ENCODE peak calls at places on chromosomes 7 and 10, in five cellular contexts. B is GM20000, J is neural progenitor cell, L is Calu3, N is HFFc6. S is an unnamed sample.

GRCh38 chr10:114519756-114520288 is 115.5 kb upstream of the AFAP1L2 start:
- DNase-seq in L (no peak), B (no peak), N (no peak), J (no peak), S (no peak)

GRCh38 chr10:110504111-110504735 is 6.5 kb downstream of the DUSP5 start:
- DNase-seq in J (no peak), L (no peak), B (peak), N (peak), S (peak)

GRCh38 chr10:8876171-8876570 is 821.7 kb downstream of the GATA3 start:
- DNase-seq in J (no peak), B (no peak), L (no peak), N (no peak), S (no peak)

GRCh38 chr10:15486404-15486803 is 115.3 kb upstream of the FAM171A1 start:
- DNase-seq in J (no peak), L (no peak), B (no peak), N (no peak), S (no peak)

GRCh38 chr7:103680161-103681144 is 234.4 kb upstream of the SLC26A5 start:
- DNase-seq in N (no peak), J (peak), B (no peak), L (no peak), S (no peak)

GRCh38 chr7:100515072-100515532 is 23.9 kb upstream of the AGFG2 start:
- DNase-seq in J (no peak), B (no peak), N (peak), L (no peak), S (no peak)

GRCh38 chr10:30345611-30346010 is 3.5 kb downstream of the MTPAP start:
- DNase-seq in B (no peak), N (no peak), J (no peak), L (no peak), S (no peak)

GRCh38 chr10:122461367-122461728 is at the start of gene HTRA1:
- DNase-seq in N (peak), J (peak), L (peak), B (no peak), S (no peak)

GRCh38 chr7:135160858-135161653 is 9.5 kb downstream of the CYREN start:
- DNase-seq in J (no peak), L (no peak), B (peak), N (no peak), S (no peak)

GRCh38 chr10:29064665-29065064 is 224.2 kb upstream of the LYZL1 start:
- DNase-seq in B (no peak), J (no peak), L (no peak), N (peak), S (no peak)

GRCh38 chr10:32957341-32958084 is 517 bp downstream of the ITGB1 start:
- DNase-seq in N (no peak), B (peak), J (peak), L (peak), S (peak)

GRCh38 chr7:131236318-131236672 is 91.4 kb upstream of the MKLN1 start:
- DNase-seq in N (no peak), L (no peak), J (no peak), B (no peak), S (no peak)

GRCh38 chr7:18895456-18895855 is 222.0 kb downstream of the TWIST1 start:
- DNase-seq in L (no peak), N (peak), J (no peak), B (no peak), S (no peak)

GRCh38 chr7:94332571-94332970 is 62.1 kb upstream of the COL1A2 start:
- DNase-seq in N (no peak), B (no peak), L (no peak), J (no peak), S (no peak)

GRCh38 chr10:18659784-18660561 is 742 bp downstream of the ARL5B start:
- DNase-seq in J (peak), L (peak), B (peak), N (peak), S (peak)

GRCh38 chr10:132904169-132904813 is 38.1 kb downstream of the CFAP46 start:
- DNase-seq in B (peak), N (peak), L (peak), J (peak), S (peak)

GRCh38 chr10:58268454-58268945 is 462 bp upstream of the CISD1 start:
- DNase-seq in N (no peak), B (no peak), J (no peak), L (no peak), S (no peak)

GRCh38 chr10:31928531-31929259 is at the start of gene ARHGAP12:
- DNase-seq in L (peak), B (peak), N (peak), J (peak), S (peak)

GRCh38 chr10:31059323-31059722 is 27.7 kb upstream of the ZNF438 start:
- DNase-seq in L (peak), J (no peak), N (no peak), B (no peak), S (no peak)

GRCh38 chr10:42648512-42648911 is 10.1 kb upstream of the ZNF33B start:
- DNase-seq in J (no peak), L (no peak), B (no peak), N (no peak), S (no peak)

GRCh38 chr7:22937946-22938345 is 76.0 kb downstream of the HYCC1 start:
- DNase-seq in N (no peak), L (no peak), B (no peak), J (no peak), S (no peak)

GRCh38 chr7:105581066-105581811 is at the start of gene EFCAB10:
- DNase-seq in N (peak), B (peak), L (peak), J (peak), S (peak)

GRCh38 chr7:111238891-111239290 is 148.0 kb downstream of the LRRN3 start:
- DNase-seq in L (no peak), J (no peak), B (no peak), N (no peak), S (no peak)

GRCh38 chr7:101690061-101690460 is 61.0 kb upstream of the MYL10 start:
- DNase-seq in N (no peak), L (no peak), J (no peak), B (no peak), S (no peak)

GRCh38 chr10:95628786-95629185 is 27.7 kb downstream of the ALDH18A1 start:
- DNase-seq in B (no peak), L (peak), J (no peak), N (no peak), S (no peak)

GRCh38 chr10:18743926-18744325 is 84.7 kb downstream of the ARL5B start:
- DNase-seq in B (no peak), L (no peak), N (no peak), J (no peak), S (no peak)

GRCh38 chr7:23907012-23907411 is 197.0 kb downstream of the STK31 start:
- DNase-seq in B (no peak), J (no peak), N (no peak), L (no peak), S (no peak)

GRCh38 chr10:116271593-116272496 is 1.2 kb downstream of the GFRA1 start:
- DNase-seq in B (peak), N (no peak), J (peak), L (no peak), S (peak)

GRCh38 chr10:43140414-43140813 is 2.2 kb downstream of the CSGALNACT2 start:
- DNase-seq in J (no peak), N (peak), L (no peak), B (peak), S (no peak)

GRCh38 chr10:7408494-7409044 is 2.3 kb downstream of the SFMBT2 start:
- DNase-seq in B (peak), N (no peak), J (peak), L (peak), S (peak)

GRCh38 chr10:36450385-36450784 is 675.0 kb upstream of the ANKRD30A start:
- DNase-seq in L (no peak), N (no peak), J (no peak), B (no peak), S (no peak)

GRCh38 chr7:76424413-76425111 is at the start of gene ZP3:
- DNase-seq in L (no peak), N (no peak), J (no peak), B (no peak), S (no peak)

GRCh38 chr7:83178066-83178465 is 15.4 kb upstream of the PCLO start:
- DNase-seq in N (no peak), L (no peak), J (no peak), B (no peak), S (no peak)

GRCh38 chr10:83764681-83765080 is 374.6 kb upstream of the GHITM start:
- DNase-seq in N (no peak), B (no peak), L (no peak), J (peak), S (no peak)

GRCh38 chr10:124149681-124150080 is 56.3 kb upstream of the CHST15 start:
- DNase-seq in N (no peak), J (peak), L (no peak), B (no peak), S (no peak)

GRCh38 chr7:17680943-17681351 is 259.3 kb downstream of the SNX13 start:
- DNase-seq in B (no peak), L (no peak), J (peak), N (peak), S (no peak)

GRCh38 chr7:29610031-29610490 is 46.4 kb downstream of the PRR15 start:
- DNase-seq in N (no peak), J (no peak), B (no peak), L (no peak), S (no peak)

GRCh38 chr7:46558482-46559193 is 637.6 kb upstream of the IGFBP3 start:
- DNase-seq in B (no peak), J (no peak), N (peak), L (no peak), S (no peak)

DNA sequence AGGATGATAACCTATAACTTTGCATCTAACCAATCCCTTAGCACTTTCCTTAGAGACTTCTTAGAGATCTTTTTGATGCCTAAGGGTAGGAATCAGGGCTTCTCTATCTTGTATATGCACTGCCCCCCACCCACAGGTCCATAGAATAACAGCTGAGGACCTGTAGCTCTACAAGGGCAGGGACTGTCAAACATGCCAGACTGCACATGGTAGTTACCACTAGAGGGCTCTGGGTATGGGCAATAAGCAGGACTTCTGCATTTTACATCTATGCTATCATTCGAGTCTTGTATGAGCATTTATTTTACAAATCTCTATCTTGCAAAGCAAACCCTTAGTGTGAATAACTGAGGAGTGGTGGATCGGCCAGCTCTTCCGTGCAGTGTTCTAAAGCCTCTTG is 219.1 kb downstream of the WDR11 start:
- DNase-seq in B (no peak), N (no peak), L (peak), J (peak), S (no peak)
- TF ChIP-seq CTCF in B (peak), N (no peak), L (no peak), J (peak), S (no peak)

GRCh38 chr10:75094465-75094864 is 17.0 kb upstream of the SAMD8 start:
- DNase-seq in B (no peak), J (no peak), L (no peak), N (no peak), S (no peak)
- TF ChIP-seq CTCF in B (no peak), J (no peak), L (no peak), N (no peak), S (no peak)

GRCh38 chr10:4708123-4708759 is 117.8 kb upstream of the AKR1E2 start:
- DNase-seq in B (no peak), N (no peak), L (peak), J (peak), S (peak)
- TF ChIP-seq CTCF in B (peak), N (peak), L (peak), J (peak), S (peak)

GRCh38 chr7:50317697-50318640 is 13.5 kb downstream of the IKZF1 start:
- DNase-seq in L (no peak), N (no peak), J (no peak), B (no peak), S (no peak)
- TF ChIP-seq CTCF in L (no peak), N (no peak), J (no peak), B (no peak), S (peak)

GRCh38 chr10:51083280-51083986 is 9.1 kb downstream of the PRKG1 start:
- DNase-seq in L (no peak), J (peak), B (no peak), N (no peak), S (no peak)
- TF ChIP-seq CTCF in L (no peak), J (peak), B (no peak), N (no peak), S (no peak)

GRCh38 chr7:95863623-95864022 is 91.3 kb downstream of the DYNC1I1 start:
- DNase-seq in B (no peak), J (no peak), N (no peak), L (no peak), S (no peak)

GRCh38 chr7:95861041-95861440 is 88.7 kb downstream of the DYNC1I1 start:
- DNase-seq in L (no peak), N (no peak), J (no peak), B (no peak), S (no peak)

GRCh38 chr7:95871078-95871848 is 98.9 kb downstream of the DYNC1I1 start:
- DNase-seq in L (peak), N (peak), B (peak), J (peak), S (peak)

GRCh38 chr7:95867309-95867708 is 95.0 kb downstream of the DYNC1I1 start:
- DNase-seq in B (peak), L (no peak), N (no peak), J (peak), S (no peak)

DNA sequence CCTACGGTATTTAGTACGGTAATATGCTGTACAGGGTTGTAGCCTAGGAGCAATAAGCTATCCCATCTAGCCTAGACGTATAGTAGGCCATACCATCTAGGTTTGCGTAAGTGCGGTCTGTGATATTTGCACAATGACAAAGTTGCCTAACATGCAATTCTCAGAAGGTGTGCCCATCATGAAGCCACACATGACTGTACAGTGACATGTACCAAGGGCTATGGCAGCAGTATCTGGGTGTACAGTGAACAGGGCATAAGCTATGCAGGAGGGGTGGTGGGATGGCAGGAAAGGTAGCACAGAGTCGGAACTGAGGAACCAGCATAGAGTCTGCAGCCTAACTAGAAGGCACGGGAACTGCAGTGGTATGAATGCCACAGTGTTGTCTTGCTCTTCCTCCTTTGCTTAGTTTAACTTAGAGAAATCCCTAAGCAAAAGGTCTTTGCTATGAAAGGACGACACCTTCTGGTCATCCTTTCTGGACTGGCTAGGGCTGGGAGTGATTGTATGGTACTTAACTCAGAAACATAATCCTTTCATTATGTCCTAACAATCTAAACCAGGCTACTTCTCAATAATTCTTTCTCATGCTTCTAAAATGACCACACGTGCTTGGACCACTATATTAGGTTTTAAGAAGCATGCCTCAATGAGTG is 93.5 kb downstream of the DYNC1I1 start:
- DNase-seq in N (peak), L (no peak), J (peak), B (no peak), S (no peak)
- TF ChIP-seq CTCF in N (peak), L (no peak), J (peak), B (no peak), S (no peak)

GRCh38 chr10:99548041-99548530 is 15.3 kb downstream of the NKX2-3 start:
- DNase-seq in L (no peak), B (peak), J (peak), N (peak), S (peak)
- TF ChIP-seq CTCF in L (no peak), B (peak), J (peak), N (peak), S (peak)

DNA sequence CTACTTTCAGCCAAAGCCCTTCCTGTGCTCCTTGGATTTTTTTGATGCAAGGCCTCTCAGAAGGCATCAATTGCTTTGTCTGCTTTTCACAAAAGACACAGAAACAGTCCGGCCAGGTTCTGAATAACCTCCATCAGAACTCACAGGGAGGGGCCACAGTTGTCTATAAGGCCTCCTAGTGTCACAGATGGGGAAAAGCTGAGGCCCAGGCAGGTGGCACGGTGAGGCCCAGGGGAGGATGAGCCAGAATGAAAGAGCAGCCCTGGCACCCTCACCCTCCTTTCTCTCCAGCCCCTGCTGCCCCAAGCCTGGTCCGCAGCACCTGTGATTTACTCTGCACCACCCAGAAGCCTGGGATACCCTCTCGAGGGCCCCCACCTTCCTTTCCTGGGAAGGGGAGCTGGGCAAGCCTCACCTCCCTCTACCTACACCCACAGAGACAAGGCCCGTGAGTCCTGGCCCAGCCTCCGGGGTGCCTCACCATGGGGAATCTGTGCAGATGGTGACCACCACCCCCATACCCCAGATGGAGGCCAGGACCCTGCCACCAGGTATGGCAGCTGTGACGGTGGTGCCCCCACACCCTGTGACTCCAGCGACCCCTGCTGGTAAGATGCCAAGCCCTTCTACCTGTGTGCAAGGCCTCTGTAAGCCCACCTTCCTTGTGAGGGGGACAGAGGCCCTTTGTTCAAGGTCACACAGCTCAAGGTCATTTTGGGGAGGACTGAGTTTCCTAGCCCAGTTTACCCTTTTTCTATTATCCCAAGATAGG is 26.2 kb upstream of the ZNF467 start:
- DNase-seq in L (peak), N (no peak), J (peak), B (peak), S (peak)
- TF ChIP-seq CTCF in L (peak), N (peak), J (peak), B (peak), S (peak)

DNA sequence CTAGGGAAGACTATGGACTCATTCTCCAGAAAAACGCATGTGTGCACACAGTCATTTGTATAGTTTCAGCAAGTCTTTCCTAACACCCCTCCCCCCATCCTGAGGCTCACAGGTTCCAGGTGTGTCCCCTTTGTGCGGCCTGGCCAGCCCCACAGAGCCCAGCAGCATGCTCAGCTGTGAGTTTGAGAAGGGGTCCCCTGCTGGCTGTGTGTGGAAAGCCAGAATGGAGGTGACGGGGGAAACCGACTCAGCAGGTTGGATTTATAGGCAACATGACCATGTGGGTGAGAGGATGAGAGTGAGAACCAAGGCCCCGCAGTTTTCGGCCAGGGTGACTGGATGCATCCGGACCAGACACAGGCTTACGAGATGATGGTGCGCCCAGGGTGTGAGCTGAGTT is 9.9 kb downstream of the PTPRE start:
- DNase-seq in J (no peak), N (no peak), B (no peak), L (no peak), S (no peak)
- TF ChIP-seq CTCF in J (peak), N (no peak), B (no peak), L (no peak), S (no peak)